ENCODE peak calls at places on chromosome 15, in five cellular contexts. O is neuronal stem cell, M is mesenchymal stem cell, J is IMR-90, Y is H9. W is an unnamed sample. For H3K4me1, the result is how much of the 10 kb centered on the place peaks cover.

GRCh38 chr15:77599899-77600298 is 32.8 kb downstream of the LINGO1 start:
- DNase-seq in O (no peak), M (peak), J (peak), Y (peak), W (no peak)

GRCh38 chr15:68385240-68385561 is 46.8 kb downstream of the ITGA11 start:
- DNase-seq in O (no peak), M (no peak), J (no peak), Y (peak), W (no peak)

GRCh38 chr15:78291698-78292097 is 7.7 kb downstream of the SKIC8 start:
- DNase-seq in O (no peak), M (peak), J (no peak), Y (no peak), W (peak)

GRCh38 chr15:66608159-66608558 is 42.4 kb upstream of the LCTL start:
- DNase-seq in O (no peak), M (no peak), J (no peak), Y (no peak), W (no peak)

GRCh38 chr15:50330921-50331320 is 24.1 kb downstream of the GABPB1 start:
- DNase-seq in O (no peak), M (peak), J (peak), Y (no peak), W (peak)

GRCh38 chr15:48642795-48643194 is 2.7 kb downstream of the FBN1 start:
- DNase-seq in O (no peak), M (peak), J (no peak), Y (no peak), W (peak)

GRCh38 chr15:25860885-25861866 is 2.0 kb downstream of the ATP10A start:
- DNase-seq in O (no peak), M (no peak), J (no peak), Y (no peak), W (no peak)

GRCh38 chr15:83109532-83109931 is 2.1 kb downstream of the TM6SF1 start:
- DNase-seq in O (no peak), M (no peak), J (no peak), Y (no peak), W (no peak)

GRCh38 chr15:94584833-94585244 is 353.5 kb downstream of the MCTP2 start:
- DNase-seq in O (no peak), M (no peak), J (no peak), Y (no peak), W (no peak)

GRCh38 chr15:99614749-99615288 is 49.0 kb downstream of the MEF2A start:
- DNase-seq in O (no peak), M (peak), J (no peak), Y (no peak), W (peak)

GRCh38 chr15:100689500-100689899 is 87.1 kb downstream of the ASB7 start:
- DNase-seq in O (no peak), M (no peak), J (no peak), Y (peak), W (no peak)

GRCh38 chr15:34160735-34161134 is 49.2 kb downstream of the KATNBL1 start:
- DNase-seq in O (no peak), M (no peak), J (no peak), Y (peak), W (no peak)

GRCh38 chr15:65338366-65338765 is 33.9 kb downstream of the RNU5B-1 start:
- DNase-seq in O (no peak), M (no peak), J (no peak), Y (no peak), W (no peak)
- H3K14ac ChIP-seq in O (no peak), M (no peak), J (no peak), Y (no peak), W (no peak)

GRCh38 chr15:92633418-92633817 is 22.2 kb downstream of the FAM174B start:
- DNase-seq in O (no peak), M (no peak), J (no peak), Y (peak), W (no peak)
- H3K4me1 ChIP-seq in O (under half), M (under half), J (under half), Y (under half), W (under half)

GRCh38 chr15:72962054-72962702 is 90.1 kb upstream of the NEO1 start:
- DNase-seq in O (no peak), M (no peak), J (no peak), Y (no peak), W (no peak)
- H3K14ac ChIP-seq in O (no peak), M (no peak), J (no peak), Y (no peak), W (no peak)

GRCh38 chr15:31344824-31345605 is 18.4 kb downstream of the KLF13 start:
- DNase-seq in O (no peak), M (no peak), J (no peak), Y (no peak), W (no peak)
- H3K4me1 ChIP-seq in O (under half), M (under half), J (under half), Y (under half), W (under half)

GRCh38 chr15:39919396-39919739 is 698 bp downstream of the GPR176 start:
- DNase-seq in O (no peak), M (no peak), J (no peak), Y (no peak), W (no peak)
- H3K14ac ChIP-seq in O (peak), M (no peak), J (peak), Y (peak), W (no peak)

GRCh38 chr15:89675606-89676005 is 3.6 kb downstream of the PLIN1 start:
- DNase-seq in O (no peak), M (no peak), J (no peak), Y (no peak), W (no peak)
- H3K4me1 ChIP-seq in O (under half), M (under half), J (under half), Y (under half), W (under half)

GRCh38 chr15:74422723-74423442 is 10.9 kb downstream of the SEMA7A start:
- DNase-seq in O (no peak), M (peak), J (peak), Y (peak), W (peak)
- H3K14ac ChIP-seq in O (peak), M (no peak), J (peak), Y (peak), W (peak)

DNA sequence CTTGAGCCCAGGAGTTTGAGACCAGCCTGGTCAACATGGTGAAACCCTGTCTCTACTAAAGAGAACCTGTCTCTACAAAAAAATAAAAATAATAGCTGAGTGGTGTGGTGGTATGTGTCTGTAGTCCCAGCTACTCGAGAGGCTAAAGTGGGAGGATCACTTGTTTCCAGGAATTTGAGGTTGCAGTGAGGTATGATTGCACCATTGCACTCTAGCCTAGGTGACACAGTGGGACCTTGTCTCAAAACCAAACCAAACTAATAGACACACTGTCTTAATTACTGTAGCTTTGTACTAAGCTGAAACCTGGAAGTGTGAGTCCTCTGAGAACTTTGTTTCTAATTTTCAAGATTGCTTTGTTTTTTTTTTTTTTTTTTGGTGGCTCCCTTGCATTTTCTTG is 30.4 kb downstream of the MGA start:
- DNase-seq in O (no peak), M (no peak), J (no peak), Y (no peak), W (no peak)
- H3K4me1 ChIP-seq in O (under half), M (under half), J (under half), Y (under half), W (under half)

DNA sequence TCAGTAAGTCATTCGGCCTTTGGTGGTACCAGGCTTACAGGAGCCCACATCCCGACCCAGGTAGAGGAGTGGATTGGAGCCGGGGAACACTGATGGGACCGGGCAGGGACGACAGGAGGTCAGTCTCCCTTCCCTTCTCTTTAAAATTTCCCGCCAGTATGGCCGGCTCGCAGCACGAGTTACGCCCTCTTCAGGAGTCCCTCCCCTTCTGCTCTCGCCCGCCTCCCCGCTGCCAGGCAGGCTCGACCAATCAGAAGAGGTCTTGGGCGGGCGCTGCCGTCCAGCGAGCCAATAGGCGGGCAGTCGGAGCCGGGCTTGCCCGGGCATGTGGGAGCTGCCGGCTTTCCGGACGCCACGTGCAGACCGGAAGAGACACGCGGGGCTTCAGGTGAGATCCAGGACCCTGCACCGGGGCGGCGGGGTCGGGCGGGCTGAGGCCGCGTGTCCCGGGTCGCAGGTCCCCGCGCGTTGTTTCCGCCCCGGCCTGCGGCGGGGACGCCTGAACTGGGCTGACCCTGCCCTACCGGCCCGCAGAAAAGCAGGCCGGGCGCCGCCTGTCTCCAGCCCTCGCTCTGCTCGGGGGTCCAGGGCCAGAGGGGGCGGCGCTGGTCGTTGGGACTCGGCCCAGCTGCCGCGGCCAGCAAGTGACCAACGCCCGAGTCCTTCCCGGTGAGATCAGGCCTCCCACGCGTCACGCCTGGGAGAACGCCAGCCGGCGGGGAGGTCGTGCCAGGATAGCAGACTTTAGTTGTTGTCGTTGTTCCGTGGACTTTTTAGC is at the start of gene AEN:
- DNase-seq in O (peak), M (peak), J (peak), Y (peak), W (peak)
- H3K14ac ChIP-seq in O (no peak), M (no peak), J (peak), Y (peak), W (peak)